ENCODE peak calls at places on chromosomes 4 and X, in nine cellular contexts. V, S, K, B, X, T, C, A and D are unnamed samples.

GRCh38 chrX:119647552-119648420 is 41.6 kb upstream of the NKRF start:
- DNase-seq in V (no peak), S (no peak), K (peak; percentile 11), B (no peak), X (no peak), T (no peak), C (no peak), A (peak; percentile 63), D (peak; percentile 94)

GRCh38 chr4:88967883-88968316 is 89.1 kb downstream of the FAM13A start:
- DNase-seq in V (no peak), S (no peak), K (no peak), B (no peak), X (no peak), T (no peak), C (no peak), A (no peak), D (no peak)

GRCh38 chr4:39036172-39036571 is 4.0 kb upstream of the TMEM156 start:
- DNase-seq in V (no peak), S (no peak), K (no peak), B (peak; percentile 63), X (no peak), T (no peak), C (peak; percentile 82), A (no peak), D (no peak)

GRCh38 chrX:68438575-68438974 is 5.3 kb upstream of the OPHN1 start:
- DNase-seq in V (no peak), S (no peak), K (no peak), B (no peak), X (no peak), T (no peak), C (no peak), A (no peak), D (no peak)

GRCh38 chr4:6907658-6908191 is 1.9 kb upstream of the TBC1D14 start:
- DNase-seq in V (peak; percentile 38), S (peak; percentile 80), K (no peak), B (no peak), X (no peak), T (no peak), C (no peak), A (peak; percentile 58), D (peak; percentile 19)

GRCh38 chr4:81084029-81084428 is 53.5 kb downstream of the BMP3 start:
- DNase-seq in V (no peak), S (no peak), K (no peak), B (peak; percentile 72), X (no peak), T (no peak), C (peak; percentile 33), A (no peak), D (no peak)

GRCh38 chrX:80412042-80412441 is 8.2 kb upstream of the TENT5D start:
- DNase-seq in V (no peak), S (no peak), K (no peak), B (no peak), X (no peak), T (no peak), C (no peak), A (no peak), D (no peak)

GRCh38 chrX:46837543-46838481 is 969 bp downstream of the RP2 start:
- DNase-seq in V (no peak), S (no peak), K (peak; percentile 3), B (peak; percentile 46), X (no peak), T (no peak), C (peak; percentile 40), A (peak; percentile 29), D (peak; percentile 36)

GRCh38 chr4:815464-816146 is 10.3 kb downstream of the CPLX1 start:
- DNase-seq in V (no peak), S (no peak), K (no peak), B (no peak), X (no peak), T (no peak), C (no peak), A (no peak), D (no peak)

GRCh38 chr4:186128842-186129241 is 24.3 kb downstream of the FAM149A start:
- DNase-seq in V (no peak), S (no peak), K (no peak), B (no peak), X (no peak), T (no peak), C (no peak), A (no peak), D (no peak)

GRCh38 chr4:186132577-186133277 is 28.2 kb downstream of the FAM149A start:
- DNase-seq in V (no peak), S (no peak), K (no peak), B (peak; percentile 22), X (no peak), T (peak; percentile 31), C (peak; percentile 51), A (no peak), D (no peak)

GRCh38 chr4:186137193-186137792 is 32.8 kb downstream of the FAM149A start:
- DNase-seq in V (no peak), S (no peak), K (no peak), B (peak; percentile 27), X (no peak), T (peak; percentile 38), C (peak; percentile 39), A (peak; percentile 42), D (peak; percentile 29)

GRCh38 chr4:186131935-186132334 is 27.4 kb downstream of the FAM149A start:
- DNase-seq in V (no peak), S (no peak), K (no peak), B (no peak), X (no peak), T (no peak), C (no peak), A (no peak), D (no peak)

GRCh38 chr4:186134254-186134653 is 29.8 kb downstream of the FAM149A start:
- DNase-seq in V (no peak), S (no peak), K (no peak), B (no peak), X (no peak), T (no peak), C (no peak), A (peak; percentile 77), D (peak; percentile 89)
- TF ChIP-seq CTCF in V (no peak), S (no peak), K (no peak), B (no peak), X (no peak), T (no peak), C (no peak), A (no peak), D (no peak)

DNA sequence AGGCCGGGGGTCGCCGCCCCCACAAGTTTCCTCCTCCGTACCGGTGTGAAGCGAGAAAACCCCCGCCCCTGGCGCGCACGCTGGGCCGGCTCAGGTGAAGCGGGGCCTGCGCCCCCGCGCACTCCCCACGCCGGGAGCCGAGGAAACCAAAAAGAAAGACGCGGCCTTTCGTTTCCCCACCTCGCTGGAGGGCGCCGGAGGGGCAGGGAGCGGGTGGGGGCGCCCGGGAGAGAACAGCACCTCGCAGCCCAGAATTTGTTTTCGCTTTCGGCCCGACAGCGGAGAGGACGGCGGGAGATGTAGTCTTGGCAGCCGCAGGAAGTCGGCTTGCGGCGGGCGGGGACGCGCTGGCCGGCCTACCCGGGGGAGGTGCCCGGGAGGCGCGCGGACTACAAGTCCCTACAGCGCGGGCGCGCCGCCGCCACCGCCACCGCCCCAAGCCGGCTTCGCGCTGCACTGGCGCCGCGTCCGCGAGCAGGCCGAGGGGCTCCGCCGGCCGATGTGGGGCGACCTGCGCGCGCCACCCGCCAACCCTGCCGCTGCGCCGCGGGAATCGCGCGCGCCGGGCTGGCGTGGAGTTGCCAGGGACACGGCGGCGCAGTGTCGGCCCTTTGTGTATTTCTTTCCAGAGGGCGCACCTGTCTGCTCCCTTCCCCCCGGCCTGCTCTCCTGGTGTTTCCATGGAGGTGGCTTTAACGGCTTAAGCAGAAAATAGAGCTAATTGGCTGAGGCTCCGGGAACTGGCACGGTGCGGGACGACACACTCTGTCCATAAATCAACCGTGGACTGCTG is at the start of gene OTUD4:
- DNase-seq in V (peak; percentile 94), S (peak; percentile 98), K (peak; percentile 88), B (peak; percentile 94), X (peak; percentile 93), T (peak; percentile 97), C (peak; percentile 98), A (peak; percentile 96), D (peak; percentile 99)
- TF ChIP-seq CTCF in V (no peak), S (no peak), K (no peak), B (peak; percentile 22), X (peak; percentile 31), T (peak; percentile 38), C (peak; percentile 13), A (no peak), D (peak; percentile 29)

DNA sequence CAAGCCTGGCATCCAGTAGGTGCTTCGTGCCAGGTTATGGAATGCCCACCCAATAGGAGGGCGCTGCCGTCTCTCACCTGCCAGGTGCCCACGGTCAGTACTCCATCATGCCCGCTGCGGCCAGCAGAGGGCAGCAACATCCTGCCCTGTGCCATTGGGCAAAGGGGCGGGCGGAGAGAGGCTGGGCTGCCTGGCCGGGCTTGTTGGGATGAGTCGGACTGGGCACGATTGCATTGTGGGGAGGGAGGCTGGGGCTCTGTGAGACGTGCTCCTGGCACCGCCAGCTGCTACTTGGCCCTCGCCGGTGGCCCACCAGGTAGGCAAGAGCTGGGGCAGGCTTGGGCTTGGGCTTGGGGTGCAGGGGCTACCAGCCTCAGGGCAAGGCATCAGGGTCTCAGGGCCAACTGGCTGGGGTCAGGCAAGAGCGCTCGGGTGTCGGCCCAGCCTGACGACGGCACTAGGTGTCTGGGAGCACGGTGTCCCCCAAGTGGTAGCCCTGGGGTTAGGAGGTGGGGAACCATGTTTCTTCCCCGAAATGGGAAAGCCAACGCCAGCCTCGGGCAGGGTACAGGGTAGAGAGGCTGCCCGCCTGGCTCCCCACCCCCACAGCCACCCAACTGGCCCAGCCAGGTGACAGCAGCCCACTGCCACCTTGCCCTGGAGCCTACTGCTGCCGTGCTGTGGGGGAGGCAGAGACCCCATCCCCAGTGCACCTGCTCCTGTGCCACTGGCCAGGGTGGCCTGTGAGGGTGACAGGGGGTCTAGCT is at the start of gene PLXNB3:
- DNase-seq in V (peak; percentile 64), S (peak; percentile 93), K (peak; percentile 59), B (peak; percentile 58), X (peak; percentile 57), T (peak; percentile 71), C (peak; percentile 61), A (peak; percentile 76), D (peak; percentile 64)
- TF ChIP-seq CTCF in V (peak; percentile 58), S (no peak), K (peak; percentile 65), B (peak; percentile 72), X (peak; percentile 74), T (peak; percentile 91), C (peak; percentile 79), A (peak; percentile 73), D (peak; percentile 73)

GRCh38 chr4:183601381-183601780 is 57.6 kb downstream of the RWDD4 start:
- DNase-seq in V (no peak), S (no peak), K (no peak), B (no peak), X (no peak), T (no peak), C (no peak), A (no peak), D (no peak)

GRCh38 chr4:183599284-183599683 is 59.7 kb downstream of the RWDD4 start:
- DNase-seq in V (no peak), S (no peak), K (no peak), B (no peak), X (no peak), T (no peak), C (no peak), A (no peak), D (no peak)

GRCh38 chr4:183602444-183603102 is 56.4 kb downstream of the RWDD4 start:
- DNase-seq in V (no peak), S (no peak), K (no peak), B (peak; percentile 33), X (no peak), T (no peak), C (no peak), A (no peak), D (peak; percentile 20)

GRCh38 chr4:183599690-183600089 is 59.3 kb downstream of the RWDD4 start:
- DNase-seq in V (no peak), S (no peak), K (no peak), B (no peak), X (no peak), T (no peak), C (no peak), A (no peak), D (peak; percentile 21)

GRCh38 chr4:183600189-183600685 is 58.7 kb downstream of the RWDD4 start:
- DNase-seq in V (no peak), S (no peak), K (no peak), B (no peak), X (no peak), T (peak; percentile 28), C (no peak), A (no peak), D (peak; percentile 9)
- TF ChIP-seq CTCF in V (no peak), S (no peak), K (peak; percentile 35), B (peak; percentile 37), X (peak; percentile 39), T (peak; percentile 54), C (peak; percentile 54), A (no peak), D (peak; percentile 23)